ENCODE peak calls at places on chromosomes 2 and 18, in ten cellular contexts. Z, E, G, N, K, P, C, L, H and B are unnamed samples.

GRCh38 chr18:41703744-41704530 is 251.1 kb upstream of the PIK3C3 start:
- DNase-seq in Z (no peak), E (no peak), G (no peak), N (no peak), K (peak), P (no peak), C (peak), L (no peak), H (no peak), B (no peak)

GRCh38 chr2:178796079-178796677 is 11.0 kb downstream of the TTN start:
- DNase-seq in Z (no peak), E (no peak), G (peak), N (no peak), K (peak), P (no peak), C (peak), L (peak), H (peak), B (peak)

GRCh38 chr2:71611247-71611646 is 157.9 kb downstream of the DYSF start:
- DNase-seq in Z (peak), E (no peak), G (no peak), N (no peak), K (no peak), P (no peak), C (no peak), L (no peak), H (no peak), B (no peak)

GRCh38 chr2:143686585-143687164 is 557.5 kb downstream of the ARHGAP15 start:
- DNase-seq in Z (no peak), E (peak), G (peak), N (no peak), K (peak), P (no peak), C (peak), L (peak), H (peak), B (no peak)

GRCh38 chr2:121944072-121944829 is 188.8 kb downstream of the TSN start:
- DNase-seq in Z (no peak), E (no peak), G (no peak), N (no peak), K (peak), P (no peak), C (peak), L (peak), H (no peak), B (peak)

GRCh38 chr2:50347355-50348044 is 684.4 kb downstream of the NRXN1 start:
- DNase-seq in Z (no peak), E (no peak), G (no peak), N (no peak), K (no peak), P (no peak), C (no peak), L (no peak), H (no peak), B (no peak)

GRCh38 chr18:39990540-39990939 is 1964.5 kb upstream of the PIK3C3 start:
- DNase-seq in Z (no peak), E (no peak), G (no peak), N (no peak), K (no peak), P (no peak), C (no peak), L (no peak), H (no peak), B (no peak)

GRCh38 chr2:223010641-223011040 is 41.3 kb upstream of the KCNE4 start:
- DNase-seq in Z (no peak), E (no peak), G (no peak), N (no peak), K (peak), P (no peak), C (peak), L (no peak), H (no peak), B (no peak)

GRCh38 chr18:25282282-25282681 is 69.7 kb downstream of the ZNF521 start:
- DNase-seq in Z (no peak), E (no peak), G (no peak), N (no peak), K (no peak), P (no peak), C (no peak), L (no peak), H (no peak), B (no peak)

GRCh38 chr2:210195066-210195852 is 24.1 kb upstream of the KANSL1L start:
- DNase-seq in Z (no peak), E (peak), G (peak), N (no peak), K (peak), P (no peak), C (peak), L (peak), H (peak), B (peak)

GRCh38 chr2:152950125-152950524 is 231.7 kb downstream of the ARL6IP6 start:
- DNase-seq in Z (no peak), E (no peak), G (no peak), N (no peak), K (no peak), P (no peak), C (no peak), L (no peak), H (peak), B (no peak)